ENCODE peak calls at places on chromosomes 11 and 22, in seven cellular contexts. One of them, this sample, is unnamed.

GRCh38 chr11:67285541-67286498 is 3.3 kb upstream of the ANKRD13D start:
- DNase-seq in NCI-H69: no peak
- DNase-seq in WERI-Rb-1: no peak
- DNase-seq in suprapubic skin: no peak
- DNase-seq in aorta: peak
- DNase-seq in T follicular helper cell: peak
- DNase-seq in NCI-H1436 treated with DMSO at 0.1 percent for 48 hours: no peak
- DNase-seq in this sample: no peak

GRCh38 chr11:58628446-58628845 is 6.0 kb downstream of the CNTF start:
- DNase-seq in NCI-H69: no peak
- DNase-seq in WERI-Rb-1: no peak
- DNase-seq in suprapubic skin: no peak
- DNase-seq in aorta: no peak
- DNase-seq in T follicular helper cell: no peak
- DNase-seq in NCI-H1436 treated with DMSO at 0.1 percent for 48 hours: no peak
- DNase-seq in this sample: no peak

GRCh38 chr11:74138572-74138971 is 32.2 kb downstream of the C2CD3 start:
- DNase-seq in NCI-H69: peak
- DNase-seq in WERI-Rb-1: no peak
- DNase-seq in suprapubic skin: no peak
- DNase-seq in aorta: no peak
- DNase-seq in T follicular helper cell: no peak
- DNase-seq in NCI-H1436 treated with DMSO at 0.1 percent for 48 hours: no peak
- DNase-seq in this sample: no peak

GRCh38 chr11:65851083-65851579 is 6.8 kb downstream of the CFL1 start:
- DNase-seq in NCI-H69: peak
- DNase-seq in WERI-Rb-1: peak
- DNase-seq in suprapubic skin: no peak
- DNase-seq in aorta: no peak
- DNase-seq in T follicular helper cell: no peak
- DNase-seq in NCI-H1436 treated with DMSO at 0.1 percent for 48 hours: no peak
- DNase-seq in this sample: no peak

GRCh38 chr11:29282088-29282487 is 734.7 kb downstream of the KCNA4 start:
- DNase-seq in NCI-H69: peak
- DNase-seq in WERI-Rb-1: no peak
- DNase-seq in suprapubic skin: no peak
- DNase-seq in aorta: no peak
- DNase-seq in T follicular helper cell: no peak
- DNase-seq in NCI-H1436 treated with DMSO at 0.1 percent for 48 hours: no peak
- DNase-seq in this sample: no peak

GRCh38 chr11:45847908-45848316 is 637 bp downstream of the CRY2 start:
- DNase-seq in NCI-H69: peak
- DNase-seq in WERI-Rb-1: peak
- DNase-seq in suprapubic skin: peak
- DNase-seq in aorta: peak
- DNase-seq in T follicular helper cell: peak
- DNase-seq in NCI-H1436 treated with DMSO at 0.1 percent for 48 hours: no peak
- DNase-seq in this sample: no peak

GRCh38 chr11:125036933-125037332 is 26.2 kb upstream of the SLC37A2 start:
- DNase-seq in NCI-H69: no peak
- DNase-seq in WERI-Rb-1: no peak
- DNase-seq in suprapubic skin: no peak
- DNase-seq in aorta: no peak
- DNase-seq in T follicular helper cell: no peak
- DNase-seq in NCI-H1436 treated with DMSO at 0.1 percent for 48 hours: no peak
- DNase-seq in this sample: no peak

GRCh38 chr22:37427128-37427710 is at the start of gene ELFN2:
- DNase-seq in NCI-H69: peak
- DNase-seq in WERI-Rb-1: no peak
- DNase-seq in suprapubic skin: no peak
- DNase-seq in aorta: no peak
- DNase-seq in T follicular helper cell: no peak
- DNase-seq in NCI-H1436 treated with DMSO at 0.1 percent for 48 hours: no peak
- DNase-seq in this sample: no peak

GRCh38 chr11:122724520-122724919 is 69.0 kb downstream of the UBASH3B start:
- DNase-seq in NCI-H69: no peak
- DNase-seq in WERI-Rb-1: no peak
- DNase-seq in suprapubic skin: no peak
- DNase-seq in aorta: no peak
- DNase-seq in T follicular helper cell: no peak
- DNase-seq in NCI-H1436 treated with DMSO at 0.1 percent for 48 hours: no peak
- DNase-seq in this sample: no peak

GRCh38 chr11:134712228-134713145 is 300.4 kb upstream of the B3GAT1 start:
- DNase-seq in NCI-H69: peak
- DNase-seq in WERI-Rb-1: no peak
- DNase-seq in suprapubic skin: no peak
- DNase-seq in aorta: no peak
- DNase-seq in T follicular helper cell: no peak
- DNase-seq in NCI-H1436 treated with DMSO at 0.1 percent for 48 hours: no peak
- DNase-seq in this sample: no peak

GRCh38 chr11:71336176-71336995 is 84.0 kb upstream of the SHANK2 start:
- DNase-seq in NCI-H69: no peak
- DNase-seq in WERI-Rb-1: peak
- DNase-seq in suprapubic skin: no peak
- DNase-seq in aorta: no peak
- DNase-seq in T follicular helper cell: no peak
- DNase-seq in NCI-H1436 treated with DMSO at 0.1 percent for 48 hours: no peak
- DNase-seq in this sample: no peak

GRCh38 chr11:87583931-87584330 is 546.2 kb downstream of the TMEM135 start:
- DNase-seq in NCI-H69: no peak
- DNase-seq in WERI-Rb-1: no peak
- DNase-seq in suprapubic skin: no peak
- DNase-seq in aorta: no peak
- DNase-seq in T follicular helper cell: no peak
- DNase-seq in NCI-H1436 treated with DMSO at 0.1 percent for 48 hours: no peak
- DNase-seq in this sample: no peak

GRCh38 chr11:72493426-72494108 is 59.2 kb upstream of the CLPB start:
- DNase-seq in NCI-H69: no peak
- DNase-seq in WERI-Rb-1: peak
- DNase-seq in suprapubic skin: no peak
- DNase-seq in aorta: no peak
- DNase-seq in T follicular helper cell: no peak
- DNase-seq in NCI-H1436 treated with DMSO at 0.1 percent for 48 hours: no peak
- DNase-seq in this sample: no peak

GRCh38 chr11:119363081-119363861 is 16.8 kb upstream of the MFRP start:
- DNase-seq in NCI-H69: no peak
- DNase-seq in WERI-Rb-1: no peak
- DNase-seq in suprapubic skin: peak
- DNase-seq in aorta: no peak
- DNase-seq in T follicular helper cell: no peak
- DNase-seq in NCI-H1436 treated with DMSO at 0.1 percent for 48 hours: no peak
- DNase-seq in this sample: no peak

GRCh38 chr11:123173040-123173855 is 21.8 kb downstream of the CLMP start:
- DNase-seq in NCI-H69: no peak
- DNase-seq in WERI-Rb-1: no peak
- DNase-seq in suprapubic skin: no peak
- DNase-seq in aorta: no peak
- DNase-seq in T follicular helper cell: no peak
- DNase-seq in NCI-H1436 treated with DMSO at 0.1 percent for 48 hours: no peak
- DNase-seq in this sample: no peak

GRCh38 chr11:9708544-9708943 is 44.7 kb downstream of the SWAP70 start:
- DNase-seq in NCI-H69: no peak
- DNase-seq in WERI-Rb-1: no peak
- DNase-seq in suprapubic skin: no peak
- DNase-seq in aorta: no peak
- DNase-seq in T follicular helper cell: no peak
- DNase-seq in NCI-H1436 treated with DMSO at 0.1 percent for 48 hours: no peak
- DNase-seq in this sample: no peak

GRCh38 chr11:118258410-118258809 is 5.7 kb downstream of the MPZL2 start:
- DNase-seq in NCI-H69: peak
- DNase-seq in WERI-Rb-1: peak
- DNase-seq in suprapubic skin: no peak
- DNase-seq in aorta: no peak
- DNase-seq in T follicular helper cell: no peak
- DNase-seq in NCI-H1436 treated with DMSO at 0.1 percent for 48 hours: no peak
- DNase-seq in this sample: no peak

GRCh38 chr11:43034341-43034740 is 277.5 kb upstream of the API5 start:
- DNase-seq in NCI-H69: no peak
- DNase-seq in WERI-Rb-1: no peak
- DNase-seq in suprapubic skin: no peak
- DNase-seq in aorta: no peak
- DNase-seq in T follicular helper cell: no peak
- DNase-seq in NCI-H1436 treated with DMSO at 0.1 percent for 48 hours: no peak
- DNase-seq in this sample: no peak

GRCh38 chr11:13962562-13963168 is at the start of gene SPON1:
- DNase-seq in NCI-H69: peak
- DNase-seq in WERI-Rb-1: peak
- DNase-seq in suprapubic skin: peak
- DNase-seq in aorta: peak
- DNase-seq in T follicular helper cell: peak
- DNase-seq in NCI-H1436 treated with DMSO at 0.1 percent for 48 hours: no peak
- DNase-seq in this sample: no peak

This sample was measured in tibial nerve.